ENCODE peak calls at places on chromosomes 16 and 17, in five cellular contexts. T is mammary epithelial cell, Y is keratinocyte, G is neural crest cell, Z is HFF-Myc. V is an unnamed sample.

GRCh38 chr16:35310999-35311398 is 1851.6 kb downstream of the TP53TG3F start:
- DNase-seq in T (no peak), Y (no peak), G (no peak), Z (no peak), V (no peak)

GRCh38 chr16:17160285-17160854 is 310.4 kb downstream of the XYLT1 start:
- DNase-seq in T (no peak), Y (no peak), G (peak), Z (no peak), V (no peak)

GRCh38 chr16:50066482-50067289 is 916 bp downstream of the HEATR3 start:
- DNase-seq in T (no peak), Y (no peak), G (no peak), Z (no peak), V (no peak)

GRCh38 chr16:86661715-86662114 is 83.4 kb downstream of the FOXL1 start:
- DNase-seq in T (no peak), Y (no peak), G (no peak), Z (no peak), V (no peak)

GRCh38 chr16:89344314-89344828 is 126.9 kb downstream of the ZNF778 start:
- DNase-seq in T (no peak), Y (no peak), G (no peak), Z (no peak), V (no peak)

GRCh38 chr17:56595831-56596740 is 2.6 kb downstream of the NOG start:
- DNase-seq in T (peak), Y (no peak), G (peak), Z (no peak), V (peak)

GRCh38 chr17:61519754-61520440 is 67.7 kb downstream of the TBX4 start:
- DNase-seq in T (no peak), Y (no peak), G (no peak), Z (no peak), V (no peak)

GRCh38 chr17:35846055-35846809 is 22.5 kb downstream of the HEATR9 start:
- DNase-seq in T (no peak), Y (no peak), G (no peak), Z (no peak), V (no peak)

GRCh38 chr17:6067060-6067459 is 3.1 kb upstream of the WSCD1 start:
- DNase-seq in T (no peak), Y (no peak), G (no peak), Z (no peak), V (no peak)

GRCh38 chr16:68257251-68257905 is 6.9 kb upstream of the SLC7A6 start:
- DNase-seq in T (no peak), Y (no peak), G (no peak), Z (no peak), V (no peak)

GRCh38 chr17:82896071-82897000 is 56.5 kb upstream of the ZNF750 start:
- DNase-seq in T (no peak), Y (no peak), G (no peak), Z (no peak), V (no peak)

GRCh38 chr16:78639775-78640174 is 540.3 kb downstream of the WWOX start:
- DNase-seq in T (no peak), Y (no peak), G (no peak), Z (no peak), V (no peak)

GRCh38 chr16:17568239-17568638 is 97.5 kb upstream of the XYLT1 start:
- DNase-seq in T (no peak), Y (no peak), G (no peak), Z (no peak), V (no peak)

GRCh38 chr16:4392382-4393242 is 21.0 kb downstream of the VASN start:
- DNase-seq in T (peak), Y (no peak), G (no peak), Z (peak), V (peak)

GRCh38 chr17:63838586-63839184 is 3.8 kb downstream of the SMARCD2 start:
- DNase-seq in T (peak), Y (peak), G (no peak), Z (no peak), V (no peak)

GRCh38 chr17:61414936-61415251 is 15.3 kb downstream of the TBX2 start:
- DNase-seq in T (no peak), Y (no peak), G (no peak), Z (no peak), V (peak)

GRCh38 chr16:71673190-71673956 is 47.4 kb downstream of the MARVELD3 start:
- DNase-seq in T (no peak), Y (no peak), G (no peak), Z (no peak), V (no peak)

GRCh38 chr16:1258906-1259759 is 3.3 kb downstream of the TPSD1 start:
- DNase-seq in T (no peak), Y (no peak), G (no peak), Z (no peak), V (no peak)

GRCh38 chr17:1181769-1182137 is 2.0 kb upstream of the ABR start:
- DNase-seq in T (no peak), Y (no peak), G (no peak), Z (no peak), V (no peak)

GRCh38 chr16:71848622-71849021 is 2.8 kb downstream of the ATXN1L start:
- DNase-seq in T (no peak), Y (no peak), G (no peak), Z (no peak), V (no peak)

GRCh38 chr16:4677390-4677789 is 16.0 kb upstream of the NUDT16L1 start:
- DNase-seq in T (no peak), Y (no peak), G (no peak), Z (no peak), V (no peak)

GRCh38 chr17:52157161-52157560 is 1.4 kb downstream of the CA10 start:
- DNase-seq in T (no peak), Y (no peak), G (no peak), Z (no peak), V (no peak)

GRCh38 chr17:50534222-50534978 is 1.9 kb downstream of the EPN3 start:
- DNase-seq in T (peak), Y (no peak), G (no peak), Z (no peak), V (no peak)

GRCh38 chr16:85027968-85028637 is 508 bp downstream of the KIAA0513 start:
- DNase-seq in T (no peak), Y (no peak), G (no peak), Z (no peak), V (no peak)
- TF ChIP-seq CTCF in T (peak), Y (peak), G (peak), Z (no peak), V (no peak)

GRCh38 chr17:39915559-39915958 is 2.9 kb downstream of the GSDMB start:
- DNase-seq in T (no peak), Y (no peak), G (no peak), Z (no peak), V (no peak)

GRCh38 chr17:39913989-39914388 is 4.4 kb downstream of the GSDMB start:
- DNase-seq in T (no peak), Y (no peak), G (no peak), Z (no peak), V (no peak)

GRCh38 chr17:39919087-39919683 is 750 bp upstream of the GSDMB start:
- DNase-seq in T (no peak), Y (no peak), G (no peak), Z (no peak), V (no peak)

GRCh38 chr17:39920218-39921210 is 2.1 kb upstream of the GSDMB start:
- DNase-seq in T (no peak), Y (no peak), G (no peak), Z (no peak), V (no peak)

GRCh38 chr17:39916918-39917317 is 1.5 kb downstream of the GSDMB start:
- DNase-seq in T (no peak), Y (no peak), G (no peak), Z (no peak), V (no peak)
- TF ChIP-seq CTCF in T (peak), Y (peak), G (peak), Z (peak), V (no peak)

DNA sequence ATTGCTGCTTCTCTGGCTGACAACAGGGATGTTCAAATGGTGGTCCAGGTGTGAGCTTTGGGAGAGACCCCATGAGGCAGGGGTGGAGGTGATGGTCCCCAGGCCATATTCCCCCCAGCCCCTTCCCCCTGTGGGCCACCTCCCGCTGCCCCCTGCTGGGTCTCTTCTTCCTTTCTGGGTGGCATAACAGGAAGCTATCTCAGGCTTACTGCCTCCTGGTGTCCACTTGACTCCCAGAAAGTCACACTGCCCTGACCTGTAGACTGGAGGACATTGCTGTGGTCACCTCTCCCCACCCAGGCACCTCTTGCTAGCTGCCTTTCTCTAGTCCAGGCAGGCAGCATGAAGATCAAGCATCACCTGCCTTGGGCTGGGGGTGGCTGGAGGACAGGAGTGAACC is 46.4 kb upstream of the PLCG2 start:
- DNase-seq in T (no peak), Y (no peak), G (no peak), Z (no peak), V (no peak)
- TF ChIP-seq CTCF in T (no peak), Y (no peak), G (no peak), Z (peak), V (no peak)

DNA sequence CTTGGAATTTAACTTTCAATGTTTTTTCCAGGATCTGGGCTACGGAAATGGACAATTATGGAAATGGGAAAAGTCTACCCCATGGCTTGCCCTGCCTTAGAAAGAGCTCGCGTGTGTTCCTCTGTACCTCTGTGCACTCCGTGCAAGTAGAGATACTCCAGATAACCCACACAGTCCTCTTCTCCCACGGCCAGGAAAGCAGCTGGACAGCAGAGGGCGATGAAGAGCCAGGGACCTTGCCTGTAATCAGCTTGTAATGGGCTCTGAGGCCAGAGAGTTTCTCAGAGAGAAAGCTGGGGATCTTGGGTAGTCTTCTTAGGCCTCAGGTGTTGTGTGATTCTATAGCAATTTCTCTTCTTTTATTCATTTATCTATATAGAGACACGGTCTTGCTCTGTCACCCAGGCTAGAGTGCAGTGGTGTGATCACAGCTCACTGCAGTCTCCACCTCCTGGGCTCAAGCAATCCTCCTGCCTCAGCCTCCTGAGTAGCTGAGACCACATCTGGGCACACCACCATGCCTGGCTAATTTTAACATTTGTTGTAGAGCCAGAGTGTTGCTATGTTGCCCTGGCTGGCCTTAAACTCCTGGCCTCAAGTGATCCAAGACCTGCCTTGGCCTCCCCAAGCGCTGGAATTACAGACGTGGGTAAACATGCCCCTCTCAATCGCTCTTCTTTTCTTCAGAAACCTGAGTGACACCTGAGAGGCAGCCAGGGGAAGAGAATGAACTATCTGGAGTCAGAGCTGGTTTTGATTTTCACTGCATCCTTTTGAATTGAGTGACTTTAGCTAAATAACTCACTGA is 2.3 kb upstream of the SOCS7 start:
- DNase-seq in T (peak), Y (peak), G (peak), Z (peak), V (peak)
- TF ChIP-seq CTCF in T (peak), Y (peak), G (peak), Z (peak), V (peak)

V was measured in mesothelial cell of epicardium.